ENCODE peak calls at places on chromosomes 2 and 18, in seven cellular contexts. E is epithelial cell of esophagus, N is LNCaP clone FGC, I is AG10803, Q is fibroblast of pulmonary artery, Z is HepG2, C is WTC11. W is an unnamed sample.

GRCh38 chr18:58476521-58477210 is 152.2 kb downstream of the ALPK2 start:
- DNase-seq in E (peak; percentile 42), N (no peak), I (peak; percentile 30), Q (no peak), Z (no peak), C (no peak), W (no peak)

GRCh38 chr2:33579226-33579625 is 19.9 kb downstream of the FAM98A start:
- DNase-seq in E (no peak), N (no peak), I (peak; percentile 17), Q (no peak), Z (no peak), C (no peak), W (no peak)

GRCh38 chr2:200396726-200397348 is 90.3 kb downstream of the SPATS2L start:
- DNase-seq in E (peak; percentile 32), N (no peak), I (peak; percentile 66), Q (peak; percentile 76), Z (no peak), C (no peak), W (no peak)

GRCh38 chr18:3703732-3704176 is 253.8 kb downstream of the TGIF1 start:
- DNase-seq in E (peak; percentile 40), N (peak; percentile 19), I (peak; percentile 59), Q (peak; percentile 83), Z (peak; percentile 41), C (peak; percentile 65), W (peak; percentile 62)

GRCh38 chr18:30915336-30915988 is 127.1 kb downstream of the DSC3 start:
- DNase-seq in E (no peak), N (no peak), I (no peak), Q (no peak), Z (peak; percentile 11), C (no peak), W (no peak)

GRCh38 chr18:29012364-29012763 is 835.4 kb upstream of the CDH2 start:
- DNase-seq in E (no peak), N (no peak), I (no peak), Q (no peak), Z (no peak), C (peak; percentile 14), W (no peak)

GRCh38 chr2:43312751-43313641 is 86.6 kb upstream of the ZFP36L2 start:
- DNase-seq in E (no peak), N (no peak), I (peak; percentile 63), Q (no peak), Z (no peak), C (no peak), W (no peak)

GRCh38 chr2:129724021-129724757 is 255.3 kb upstream of the RAB6C start:
- DNase-seq in E (no peak), N (no peak), I (no peak), Q (no peak), Z (no peak), C (no peak), W (no peak)

GRCh38 chr2:163556511-163556910 is 179.3 kb downstream of the FIGN start:
- DNase-seq in E (no peak), N (no peak), I (peak; percentile 9), Q (no peak), Z (no peak), C (no peak), W (no peak)

GRCh38 chr2:39673018-39673417 is 7.3 kb downstream of the TMEM178A start:
- DNase-seq in E (no peak), N (no peak), I (no peak), Q (no peak), Z (no peak), C (no peak), W (no peak)

GRCh38 chr2:26591619-26592505 is 49.3 kb downstream of the CIB4 start:
- DNase-seq in E (no peak), N (no peak), I (no peak), Q (no peak), Z (no peak), C (peak; percentile 8), W (no peak)

GRCh38 chr2:79453918-79454317 is 58.9 kb upstream of the CTNNA2 start:
- DNase-seq in E (peak; percentile 8), N (peak; percentile 7), I (no peak), Q (peak; percentile 2), Z (no peak), C (no peak), W (peak; percentile 9)

GRCh38 chr2:60708630-60709320 is 47.3 kb upstream of the PAPOLG start:
- DNase-seq in E (no peak), N (no peak), I (no peak), Q (no peak), Z (no peak), C (no peak), W (no peak)

GRCh38 chr18:2111456-2111855 is 459.8 kb downstream of the METTL4 start:
- DNase-seq in E (peak; percentile 61), N (no peak), I (peak; percentile 49), Q (peak; percentile 36), Z (no peak), C (no peak), W (no peak)

GRCh38 chr2:109244750-109245382 is 115.9 kb downstream of the SH3RF3 start:
- DNase-seq in E (no peak), N (no peak), I (no peak), Q (no peak), Z (no peak), C (no peak), W (no peak)

GRCh38 chr2:78541451-78542267 is 483.8 kb upstream of the REG3G start:
- DNase-seq in E (peak; percentile 16), N (no peak), I (no peak), Q (no peak), Z (peak; percentile 98), C (no peak), W (no peak)

GRCh38 chr2:74002515-74003391 is 18.0 kb downstream of the TET3 start:
- DNase-seq in E (peak; percentile 88), N (no peak), I (peak; percentile 81), Q (peak; percentile 83), Z (peak; percentile 61), C (peak; percentile 84), W (peak; percentile 86)

GRCh38 chr2:154603682-154604081 is 94.8 kb upstream of the KCNJ3 start:
- DNase-seq in E (no peak), N (no peak), I (no peak), Q (no peak), Z (no peak), C (no peak), W (no peak)

GRCh38 chr2:109125595-109126500 is 3.2 kb upstream of the SH3RF3 start:
- DNase-seq in E (peak; percentile 75), N (no peak), I (peak; percentile 99), Q (peak; percentile 86), Z (peak; percentile 28), C (no peak), W (no peak)

GRCh38 chr2:48566582-48566981 is 36.6 kb downstream of the STON1 start:
- DNase-seq in E (peak; percentile 10), N (no peak), I (peak; percentile 48), Q (peak; percentile 44), Z (peak; percentile 29), C (peak; percentile 14), W (no peak)

GRCh38 chr2:53131416-53131815 is 636.2 kb upstream of the CHAC2 start:
- DNase-seq in E (peak; percentile 71), N (no peak), I (peak; percentile 30), Q (peak; percentile 42), Z (no peak), C (no peak), W (no peak)

GRCh38 chr2:203802277-203803045 is 65.1 kb upstream of the CTLA4 start:
- DNase-seq in E (no peak), N (no peak), I (peak; percentile 97), Q (peak; percentile 72), Z (no peak), C (no peak), W (no peak)

GRCh38 chr2:96159084-96159830 is 14.0 kb upstream of the DUSP2 start:
- DNase-seq in E (no peak), N (no peak), I (no peak), Q (no peak), Z (no peak), C (no peak), W (no peak)

GRCh38 chr2:3297523-3297922 is 80.1 kb downstream of the EIPR1 start:
- DNase-seq in E (no peak), N (no peak), I (no peak), Q (no peak), Z (no peak), C (no peak), W (no peak)
- TF ChIP-seq CTCF in E (no peak), N (no peak), I (no peak), Q (no peak), Z (no peak), C (no peak), W (no peak)

DNA sequence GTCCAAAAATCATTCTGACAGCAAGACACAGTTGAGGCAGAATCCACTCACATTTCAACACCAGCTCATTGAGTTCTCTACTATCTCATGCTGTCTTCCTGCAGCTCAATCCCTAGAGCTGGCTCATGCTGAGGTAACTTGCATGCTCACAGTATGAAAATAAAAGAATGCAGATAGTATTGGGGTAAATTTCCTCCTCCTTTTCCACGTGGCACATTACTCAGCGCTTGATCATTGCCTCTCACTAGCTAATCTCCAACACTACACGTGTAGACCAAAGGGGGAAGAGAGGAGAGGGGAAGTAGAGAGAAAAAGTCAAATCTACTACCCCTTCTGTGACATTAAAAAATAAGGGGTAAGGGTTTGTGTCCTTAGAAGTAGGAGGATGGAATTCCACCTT is 300.6 kb downstream of the AFF3 start:
- DNase-seq in E (no peak), N (no peak), I (peak; percentile 36), Q (peak; percentile 45), Z (no peak), C (no peak), W (no peak)
- TF ChIP-seq CTCF in E (no peak), N (no peak), I (no peak), Q (no peak), Z (no peak), C (no peak), W (no peak)

GRCh38 chr2:161571051-161571429 is 53.2 kb upstream of the SLC4A10 start:
- DNase-seq in E (no peak), N (no peak), I (no peak), Q (no peak), Z (no peak), C (no peak), W (no peak)

GRCh38 chr2:161580426-161580825 is 43.8 kb upstream of the SLC4A10 start:
- DNase-seq in E (no peak), N (no peak), I (no peak), Q (no peak), Z (no peak), C (no peak), W (no peak)

GRCh38 chr2:161578998-161579397 is 45.2 kb upstream of the SLC4A10 start:
- DNase-seq in E (no peak), N (no peak), I (no peak), Q (no peak), Z (no peak), C (no peak), W (no peak)

GRCh38 chr2:161580021-161580420 is 44.2 kb upstream of the SLC4A10 start:
- DNase-seq in E (no peak), N (no peak), I (no peak), Q (no peak), Z (no peak), C (no peak), W (no peak)

GRCh38 chr2:161576421-161576820 is 47.8 kb upstream of the SLC4A10 start:
- DNase-seq in E (no peak), N (no peak), I (no peak), Q (no peak), Z (peak; percentile 68), C (peak; percentile 70), W (peak; percentile 10)
- TF ChIP-seq CTCF in E (no peak), N (no peak), I (peak; percentile 35), Q (peak; percentile 10), Z (peak; percentile 66), C (peak; percentile 60), W (peak; percentile 55)

DNA sequence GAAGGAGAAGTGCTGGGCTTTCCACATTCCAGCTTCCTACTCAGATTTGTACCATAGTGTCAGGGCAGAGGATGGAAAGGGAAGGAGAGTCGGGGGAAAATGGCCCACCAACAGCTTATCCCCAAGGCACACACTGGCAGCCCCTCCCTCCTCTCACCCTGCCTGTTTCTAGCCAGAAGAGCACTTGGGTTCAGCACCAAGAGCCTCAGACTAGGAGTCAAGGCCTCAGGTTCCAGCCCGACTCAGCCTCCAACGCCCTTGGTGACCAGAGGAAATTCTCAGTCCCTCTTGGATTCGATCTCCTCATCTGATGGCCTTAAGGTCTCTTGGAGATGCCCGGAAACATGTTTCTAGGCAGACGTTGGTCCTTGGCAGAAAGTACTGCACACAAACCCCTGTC is 53.9 kb downstream of the TNS1 start:
- DNase-seq in E (no peak), N (no peak), I (no peak), Q (no peak), Z (no peak), C (no peak), W (no peak)
- TF ChIP-seq CTCF in E (no peak), N (no peak), I (no peak), Q (no peak), Z (no peak), C (no peak), W (no peak)

W was measured in endothelial cell.